ENCODE peak calls at places on chromosomes 6 and 20, in nine cellular contexts. C, E, F, S, X, K, Y, D and Q are unnamed samples.
A peak's percentile ranks its signal among the peaks of the same experiment; 100 is the strongest.

GRCh38 chr6:18203786-18204185 is 48.6 kb downstream of the KDM1B start:
- DNase-seq in C (no peak), E (no peak), F (no peak), S (no peak), X (no peak), K (no peak), Y (no peak), D (no peak), Q (no peak)

GRCh38 chr6:140346461-140346860 is 972.0 kb upstream of the CITED2 start:
- DNase-seq in C (no peak), E (no peak), F (no peak), S (no peak), X (no peak), K (no peak), Y (no peak), D (peak; percentile 22), Q (no peak)

GRCh38 chr6:144742779-144743178 is 457.6 kb downstream of the UTRN start:
- DNase-seq in C (no peak), E (no peak), F (no peak), S (no peak), X (no peak), K (no peak), Y (no peak), D (no peak), Q (no peak)

GRCh38 chr20:59495894-59496510 is 108.3 kb upstream of the PHACTR3 start:
- DNase-seq in C (peak; percentile 76), E (peak; percentile 51), F (peak; percentile 58), S (peak; percentile 34), X (peak; percentile 88), K (peak; percentile 70), Y (peak; percentile 56), D (peak; percentile 81), Q (peak; percentile 65)

GRCh38 chr20:50230871-50231270 is 40.2 kb downstream of the CEBPB start:
- DNase-seq in C (no peak), E (no peak), F (no peak), S (no peak), X (no peak), K (no peak), Y (no peak), D (no peak), Q (no peak)

GRCh38 chr20:45836841-45837240 is 3.2 kb downstream of the SNX21 start:
- DNase-seq in C (no peak), E (no peak), F (no peak), S (no peak), X (no peak), K (no peak), Y (no peak), D (no peak), Q (no peak)

GRCh38 chr20:35226775-35227681 is 538 bp downstream of the MMP24 start:
- DNase-seq in C (peak; percentile 67), E (no peak), F (peak; percentile 10), S (no peak), X (peak; percentile 83), K (peak; percentile 72), Y (peak; percentile 33), D (peak; percentile 55), Q (peak; percentile 42)

GRCh38 chr6:105804436-105804835 is 281.7 kb upstream of the PRDM1 start:
- DNase-seq in C (no peak), E (no peak), F (no peak), S (no peak), X (no peak), K (no peak), Y (no peak), D (peak; percentile 53), Q (no peak)

GRCh38 chr6:27809067-27809938 is 102.9 kb downstream of the OR2B2 start:
- DNase-seq in C (no peak), E (no peak), F (no peak), S (no peak), X (no peak), K (no peak), Y (no peak), D (no peak), Q (no peak)

GRCh38 chr20:11080010-11080409 is 406.2 kb upstream of the JAG1 start:
- DNase-seq in C (no peak), E (no peak), F (no peak), S (no peak), X (no peak), K (no peak), Y (no peak), D (no peak), Q (no peak)

GRCh38 chr6:13268914-13269532 is 59.3 kb downstream of the TBC1D7 start:
- DNase-seq in C (no peak), E (no peak), F (no peak), S (no peak), X (no peak), K (no peak), Y (no peak), D (peak; percentile 35), Q (no peak)

GRCh38 chr6:13253272-13253671 is 75.1 kb downstream of the TBC1D7 start:
- DNase-seq in C (no peak), E (peak; percentile 68), F (no peak), S (no peak), X (no peak), K (no peak), Y (no peak), D (no peak), Q (no peak)

GRCh38 chr6:32529697-32530429 is at the start of gene HLA-DRB5:
- DNase-seq in C (peak; percentile 32), E (no peak), F (no peak), S (no peak), X (no peak), K (no peak), Y (no peak), D (peak; percentile 5), Q (peak; percentile 1)

GRCh38 chr6:81697564-81697963 is 54.9 kb downstream of the TENT5A start:
- DNase-seq in C (peak; percentile 58), E (no peak), F (no peak), S (no peak), X (no peak), K (no peak), Y (no peak), D (peak; percentile 9), Q (no peak)